ENCODE peak calls at places on chromosomes 11 and 22, in ten cellular contexts. One of them, this sample, is unnamed.

GRCh38 chr11:62923634-62924411 is 2.7 kb upstream of the CHRM1 start:
- DNase-seq in stimulated activated CD4-positive, alpha-beta T cell treated with anti-CD3 and anti-CD28 coated beads, Interleukin-4, amount 100 ng/mL, for 4 hours: no peak
- DNase-seq in NCI-H460: no peak
- DNase-seq in stimulated activated CD8-positive, alpha-beta memory T cell treated with anti-CD3 and anti-CD28 coated beads, Interleukin-7, amount 100 ng/mL, for 1 hour: no peak
- DNase-seq in AG09309: no peak
- DNase-seq in islet precursor cell: peak
- DNase-seq in retina: peak
- DNase-seq in activated CD4-positive, alpha-beta T cell treated with anti-CD3 and anti-CD28 coated beads for 36 hours: peak
- DNase-seq in uterus: no peak
- DNase-seq in HFF-Myc: no peak
- DNase-seq in this sample: no peak

GRCh38 chr11:117830674-117831351 is 6.3 kb upstream of the FXYD2 start:
- DNase-seq in stimulated activated CD8-positive, alpha-beta memory T cell treated with anti-CD3 and anti-CD28 coated beads, Interleukin-7, amount 100 ng/mL, for 1 hour: no peak
- DNase-seq in stimulated activated CD4-positive, alpha-beta T cell treated with anti-CD3 and anti-CD28 coated beads, Interleukin-4, amount 100 ng/mL, for 4 hours: no peak
- DNase-seq in islet precursor cell: peak
- DNase-seq in AG09309: no peak
- DNase-seq in uterus: peak
- DNase-seq in NCI-H460: no peak
- DNase-seq in HFF-Myc: no peak
- DNase-seq in retina: no peak
- DNase-seq in activated CD4-positive, alpha-beta T cell treated with anti-CD3 and anti-CD28 coated beads for 36 hours: no peak
- DNase-seq in this sample: no peak

GRCh38 chr11:46858920-46859531 is 12.9 kb upstream of the CKAP5 start:
- DNase-seq in islet precursor cell: no peak
- DNase-seq in activated CD4-positive, alpha-beta T cell treated with anti-CD3 and anti-CD28 coated beads for 36 hours: no peak
- DNase-seq in stimulated activated CD8-positive, alpha-beta memory T cell treated with anti-CD3 and anti-CD28 coated beads, Interleukin-7, amount 100 ng/mL, for 1 hour: no peak
- DNase-seq in AG09309: no peak
- DNase-seq in stimulated activated CD4-positive, alpha-beta T cell treated with anti-CD3 and anti-CD28 coated beads, Interleukin-4, amount 100 ng/mL, for 4 hours: no peak
- DNase-seq in uterus: no peak
- DNase-seq in NCI-H460: no peak
- DNase-seq in HFF-Myc: no peak
- DNase-seq in retina: no peak
- DNase-seq in this sample: no peak

GRCh38 chr11:67406969-67407699 is 3.3 kb downstream of the TBC1D10C start:
- DNase-seq in NCI-H460: no peak
- DNase-seq in AG09309: no peak
- DNase-seq in stimulated activated CD4-positive, alpha-beta T cell treated with anti-CD3 and anti-CD28 coated beads, Interleukin-4, amount 100 ng/mL, for 4 hours: no peak
- DNase-seq in stimulated activated CD8-positive, alpha-beta memory T cell treated with anti-CD3 and anti-CD28 coated beads, Interleukin-7, amount 100 ng/mL, for 1 hour: no peak
- DNase-seq in HFF-Myc: no peak
- DNase-seq in activated CD4-positive, alpha-beta T cell treated with anti-CD3 and anti-CD28 coated beads for 36 hours: peak
- DNase-seq in islet precursor cell: no peak
- DNase-seq in uterus: no peak
- DNase-seq in retina: no peak
- DNase-seq in this sample: no peak

GRCh38 chr11:3159296-3160190 is 5.6 kb downstream of the OSBPL5 start:
- DNase-seq in stimulated activated CD8-positive, alpha-beta memory T cell treated with anti-CD3 and anti-CD28 coated beads, Interleukin-7, amount 100 ng/mL, for 1 hour: no peak
- DNase-seq in islet precursor cell: no peak
- DNase-seq in uterus: peak
- DNase-seq in HFF-Myc: no peak
- DNase-seq in retina: no peak
- DNase-seq in NCI-H460: no peak
- DNase-seq in stimulated activated CD4-positive, alpha-beta T cell treated with anti-CD3 and anti-CD28 coated beads, Interleukin-4, amount 100 ng/mL, for 4 hours: no peak
- DNase-seq in AG09309: no peak
- DNase-seq in activated CD4-positive, alpha-beta T cell treated with anti-CD3 and anti-CD28 coated beads for 36 hours: no peak
- DNase-seq in this sample: no peak

GRCh38 chr11:58177409-58178054 is 11.3 kb upstream of the OR9Q2 start:
- DNase-seq in AG09309: no peak
- DNase-seq in stimulated activated CD4-positive, alpha-beta T cell treated with anti-CD3 and anti-CD28 coated beads, Interleukin-4, amount 100 ng/mL, for 4 hours: no peak
- DNase-seq in stimulated activated CD8-positive, alpha-beta memory T cell treated with anti-CD3 and anti-CD28 coated beads, Interleukin-7, amount 100 ng/mL, for 1 hour: no peak
- DNase-seq in islet precursor cell: no peak
- DNase-seq in HFF-Myc: no peak
- DNase-seq in activated CD4-positive, alpha-beta T cell treated with anti-CD3 and anti-CD28 coated beads for 36 hours: no peak
- DNase-seq in retina: no peak
- DNase-seq in uterus: no peak
- DNase-seq in NCI-H460: no peak
- DNase-seq in this sample: no peak

GRCh38 chr22:21623402-21623970 is 6.3 kb downstream of the YDJC start:
- DNase-seq in activated CD4-positive, alpha-beta T cell treated with anti-CD3 and anti-CD28 coated beads for 36 hours: no peak
- DNase-seq in uterus: no peak
- DNase-seq in stimulated activated CD4-positive, alpha-beta T cell treated with anti-CD3 and anti-CD28 coated beads, Interleukin-4, amount 100 ng/mL, for 4 hours: no peak
- DNase-seq in NCI-H460: no peak
- DNase-seq in islet precursor cell: no peak
- DNase-seq in HFF-Myc: no peak
- DNase-seq in retina: no peak
- DNase-seq in stimulated activated CD8-positive, alpha-beta memory T cell treated with anti-CD3 and anti-CD28 coated beads, Interleukin-7, amount 100 ng/mL, for 1 hour: no peak
- DNase-seq in AG09309: no peak
- DNase-seq in this sample: no peak

GRCh38 chr22:46072030-46072881 is 78.1 kb upstream of the PPARA start:
- DNase-seq in AG09309: no peak
- DNase-seq in stimulated activated CD4-positive, alpha-beta T cell treated with anti-CD3 and anti-CD28 coated beads, Interleukin-4, amount 100 ng/mL, for 4 hours: peak
- DNase-seq in activated CD4-positive, alpha-beta T cell treated with anti-CD3 and anti-CD28 coated beads for 36 hours: peak
- DNase-seq in stimulated activated CD8-positive, alpha-beta memory T cell treated with anti-CD3 and anti-CD28 coated beads, Interleukin-7, amount 100 ng/mL, for 1 hour: no peak
- DNase-seq in retina: peak
- DNase-seq in uterus: peak
- DNase-seq in islet precursor cell: no peak
- DNase-seq in HFF-Myc: no peak
- DNase-seq in NCI-H460: no peak
- DNase-seq in this sample: peak

GRCh38 chr11:2752204-2752772 is 52.5 kb upstream of the KCNQ1OT1 start:
- DNase-seq in NCI-H460: no peak
- DNase-seq in activated CD4-positive, alpha-beta T cell treated with anti-CD3 and anti-CD28 coated beads for 36 hours: no peak
- DNase-seq in stimulated activated CD8-positive, alpha-beta memory T cell treated with anti-CD3 and anti-CD28 coated beads, Interleukin-7, amount 100 ng/mL, for 1 hour: no peak
- DNase-seq in stimulated activated CD4-positive, alpha-beta T cell treated with anti-CD3 and anti-CD28 coated beads, Interleukin-4, amount 100 ng/mL, for 4 hours: no peak
- DNase-seq in uterus: no peak
- DNase-seq in retina: peak
- DNase-seq in islet precursor cell: peak
- DNase-seq in HFF-Myc: no peak
- DNase-seq in AG09309: no peak
- DNase-seq in this sample: peak

GRCh38 chr11:130338667-130339066 is 23.9 kb upstream of the ZBTB44 start:
- DNase-seq in retina: no peak
- DNase-seq in NCI-H460: no peak
- DNase-seq in stimulated activated CD8-positive, alpha-beta memory T cell treated with anti-CD3 and anti-CD28 coated beads, Interleukin-7, amount 100 ng/mL, for 1 hour: no peak
- DNase-seq in activated CD4-positive, alpha-beta T cell treated with anti-CD3 and anti-CD28 coated beads for 36 hours: no peak
- DNase-seq in islet precursor cell: no peak
- DNase-seq in HFF-Myc: no peak
- DNase-seq in uterus: no peak
- DNase-seq in stimulated activated CD4-positive, alpha-beta T cell treated with anti-CD3 and anti-CD28 coated beads, Interleukin-4, amount 100 ng/mL, for 4 hours: no peak
- DNase-seq in AG09309: no peak
- DNase-seq in this sample: no peak

GRCh38 chr22:29011200-29011867 is 50.3 kb downstream of the C22orf31 start:
- DNase-seq in retina: no peak
- DNase-seq in stimulated activated CD8-positive, alpha-beta memory T cell treated with anti-CD3 and anti-CD28 coated beads, Interleukin-7, amount 100 ng/mL, for 1 hour: no peak
- DNase-seq in islet precursor cell: no peak
- DNase-seq in NCI-H460: no peak
- DNase-seq in stimulated activated CD4-positive, alpha-beta T cell treated with anti-CD3 and anti-CD28 coated beads, Interleukin-4, amount 100 ng/mL, for 4 hours: no peak
- DNase-seq in AG09309: no peak
- DNase-seq in activated CD4-positive, alpha-beta T cell treated with anti-CD3 and anti-CD28 coated beads for 36 hours: no peak
- DNase-seq in uterus: no peak
- DNase-seq in HFF-Myc: no peak
- DNase-seq in this sample: no peak

GRCh38 chr11:112344040-112344413 is 83.4 kb upstream of the PLET1 start:
- DNase-seq in AG09309: no peak
- DNase-seq in HFF-Myc: no peak
- DNase-seq in stimulated activated CD4-positive, alpha-beta T cell treated with anti-CD3 and anti-CD28 coated beads, Interleukin-4, amount 100 ng/mL, for 4 hours: no peak
- DNase-seq in stimulated activated CD8-positive, alpha-beta memory T cell treated with anti-CD3 and anti-CD28 coated beads, Interleukin-7, amount 100 ng/mL, for 1 hour: no peak
- DNase-seq in uterus: no peak
- DNase-seq in NCI-H460: no peak
- DNase-seq in retina: no peak
- DNase-seq in islet precursor cell: no peak
- DNase-seq in activated CD4-positive, alpha-beta T cell treated with anti-CD3 and anti-CD28 coated beads for 36 hours: no peak
- DNase-seq in this sample: no peak

GRCh38 chr11:128341767-128342318 is 245.5 kb downstream of the ETS1 start:
- DNase-seq in uterus: no peak
- DNase-seq in HFF-Myc: no peak
- DNase-seq in stimulated activated CD8-positive, alpha-beta memory T cell treated with anti-CD3 and anti-CD28 coated beads, Interleukin-7, amount 100 ng/mL, for 1 hour: no peak
- DNase-seq in NCI-H460: no peak
- DNase-seq in islet precursor cell: no peak
- DNase-seq in retina: no peak
- DNase-seq in AG09309: no peak
- DNase-seq in stimulated activated CD4-positive, alpha-beta T cell treated with anti-CD3 and anti-CD28 coated beads, Interleukin-4, amount 100 ng/mL, for 4 hours: no peak
- DNase-seq in activated CD4-positive, alpha-beta T cell treated with anti-CD3 and anti-CD28 coated beads for 36 hours: peak
- DNase-seq in this sample: no peak

GRCh38 chr22:43400449-43400848 is 11.4 kb upstream of the MPPED1 start:
- DNase-seq in HFF-Myc: no peak
- DNase-seq in AG09309: no peak
- DNase-seq in NCI-H460: no peak
- DNase-seq in stimulated activated CD4-positive, alpha-beta T cell treated with anti-CD3 and anti-CD28 coated beads, Interleukin-4, amount 100 ng/mL, for 4 hours: no peak
- DNase-seq in uterus: no peak
- DNase-seq in activated CD4-positive, alpha-beta T cell treated with anti-CD3 and anti-CD28 coated beads for 36 hours: no peak
- DNase-seq in stimulated activated CD8-positive, alpha-beta memory T cell treated with anti-CD3 and anti-CD28 coated beads, Interleukin-7, amount 100 ng/mL, for 1 hour: no peak
- DNase-seq in islet precursor cell: no peak
- DNase-seq in retina: no peak
- DNase-seq in this sample: no peak

GRCh38 chr11:133520707-133521106 is 11.6 kb downstream of the OPCML start:
- DNase-seq in stimulated activated CD4-positive, alpha-beta T cell treated with anti-CD3 and anti-CD28 coated beads, Interleukin-4, amount 100 ng/mL, for 4 hours: no peak
- DNase-seq in stimulated activated CD8-positive, alpha-beta memory T cell treated with anti-CD3 and anti-CD28 coated beads, Interleukin-7, amount 100 ng/mL, for 1 hour: no peak
- DNase-seq in AG09309: no peak
- DNase-seq in retina: no peak
- DNase-seq in activated CD4-positive, alpha-beta T cell treated with anti-CD3 and anti-CD28 coated beads for 36 hours: no peak
- DNase-seq in NCI-H460: no peak
- DNase-seq in HFF-Myc: no peak
- DNase-seq in islet precursor cell: peak
- DNase-seq in uterus: no peak
- DNase-seq in this sample: no peak

GRCh38 chr22:37184816-37185541 is 3.1 kb downstream of the C1QTNF6 start:
- DNase-seq in NCI-H460: no peak
- DNase-seq in retina: no peak
- DNase-seq in uterus: no peak
- DNase-seq in HFF-Myc: no peak
- DNase-seq in stimulated activated CD4-positive, alpha-beta T cell treated with anti-CD3 and anti-CD28 coated beads, Interleukin-4, amount 100 ng/mL, for 4 hours: no peak
- DNase-seq in activated CD4-positive, alpha-beta T cell treated with anti-CD3 and anti-CD28 coated beads for 36 hours: no peak
- DNase-seq in stimulated activated CD8-positive, alpha-beta memory T cell treated with anti-CD3 and anti-CD28 coated beads, Interleukin-7, amount 100 ng/mL, for 1 hour: no peak
- DNase-seq in AG09309: no peak
- DNase-seq in islet precursor cell: no peak
- DNase-seq in this sample: no peak

GRCh38 chr11:60899021-60899936 is 7.1 kb downstream of the PRPF19 start:
- DNase-seq in activated CD4-positive, alpha-beta T cell treated with anti-CD3 and anti-CD28 coated beads for 36 hours: peak
- DNase-seq in stimulated activated CD8-positive, alpha-beta memory T cell treated with anti-CD3 and anti-CD28 coated beads, Interleukin-7, amount 100 ng/mL, for 1 hour: no peak
- DNase-seq in stimulated activated CD4-positive, alpha-beta T cell treated with anti-CD3 and anti-CD28 coated beads, Interleukin-4, amount 100 ng/mL, for 4 hours: no peak
- DNase-seq in NCI-H460: peak
- DNase-seq in HFF-Myc: peak
- DNase-seq in islet precursor cell: no peak
- DNase-seq in retina: peak
- DNase-seq in uterus: peak
- DNase-seq in AG09309: no peak
- DNase-seq in this sample: peak

GRCh38 chr22:23012081-23012622 is 58.2 kb upstream of the GNAZ start:
- DNase-seq in HFF-Myc: no peak
- DNase-seq in NCI-H460: no peak
- DNase-seq in stimulated activated CD4-positive, alpha-beta T cell treated with anti-CD3 and anti-CD28 coated beads, Interleukin-4, amount 100 ng/mL, for 4 hours: no peak
- DNase-seq in AG09309: no peak
- DNase-seq in uterus: no peak
- DNase-seq in retina: no peak
- DNase-seq in stimulated activated CD8-positive, alpha-beta memory T cell treated with anti-CD3 and anti-CD28 coated beads, Interleukin-7, amount 100 ng/mL, for 1 hour: no peak
- DNase-seq in islet precursor cell: no peak
- DNase-seq in activated CD4-positive, alpha-beta T cell treated with anti-CD3 and anti-CD28 coated beads for 36 hours: peak
- DNase-seq in this sample: no peak

GRCh38 chr11:133467686-133468085 is 64.6 kb downstream of the OPCML start:
- DNase-seq in islet precursor cell: no peak
- DNase-seq in activated CD4-positive, alpha-beta T cell treated with anti-CD3 and anti-CD28 coated beads for 36 hours: no peak
- DNase-seq in HFF-Myc: no peak
- DNase-seq in retina: no peak
- DNase-seq in AG09309: no peak
- DNase-seq in uterus: no peak
- DNase-seq in NCI-H460: no peak
- DNase-seq in stimulated activated CD4-positive, alpha-beta T cell treated with anti-CD3 and anti-CD28 coated beads, Interleukin-4, amount 100 ng/mL, for 4 hours: no peak
- DNase-seq in stimulated activated CD8-positive, alpha-beta memory T cell treated with anti-CD3 and anti-CD28 coated beads, Interleukin-7, amount 100 ng/mL, for 1 hour: no peak
- DNase-seq in this sample: no peak

GRCh38 chr11:95074806-95075563 is 8.3 kb downstream of the SRSF8 start:
- DNase-seq in AG09309: no peak
- DNase-seq in activated CD4-positive, alpha-beta T cell treated with anti-CD3 and anti-CD28 coated beads for 36 hours: no peak
- DNase-seq in HFF-Myc: no peak
- DNase-seq in retina: no peak
- DNase-seq in stimulated activated CD4-positive, alpha-beta T cell treated with anti-CD3 and anti-CD28 coated beads, Interleukin-4, amount 100 ng/mL, for 4 hours: no peak
- DNase-seq in NCI-H460: no peak
- DNase-seq in stimulated activated CD8-positive, alpha-beta memory T cell treated with anti-CD3 and anti-CD28 coated beads, Interleukin-7, amount 100 ng/mL, for 1 hour: no peak
- DNase-seq in islet precursor cell: no peak
- DNase-seq in uterus: peak
- DNase-seq in this sample: no peak

GRCh38 chr11:96230686-96231085 is 112.3 kb downstream of the MAML2 start:
- DNase-seq in stimulated activated CD4-positive, alpha-beta T cell treated with anti-CD3 and anti-CD28 coated beads, Interleukin-4, amount 100 ng/mL, for 4 hours: no peak
- DNase-seq in stimulated activated CD8-positive, alpha-beta memory T cell treated with anti-CD3 and anti-CD28 coated beads, Interleukin-7, amount 100 ng/mL, for 1 hour: no peak
- DNase-seq in AG09309: no peak
- DNase-seq in HFF-Myc: no peak
- DNase-seq in NCI-H460: no peak
- DNase-seq in uterus: no peak
- DNase-seq in retina: no peak
- DNase-seq in islet precursor cell: no peak
- DNase-seq in activated CD4-positive, alpha-beta T cell treated with anti-CD3 and anti-CD28 coated beads for 36 hours: no peak
- DNase-seq in this sample: no peak

GRCh38 chr11:43983221-43983795 is 40.9 kb downstream of the C11orf96 start:
- DNase-seq in stimulated activated CD4-positive, alpha-beta T cell treated with anti-CD3 and anti-CD28 coated beads, Interleukin-4, amount 100 ng/mL, for 4 hours: no peak
- DNase-seq in HFF-Myc: no peak
- DNase-seq in activated CD4-positive, alpha-beta T cell treated with anti-CD3 and anti-CD28 coated beads for 36 hours: no peak
- DNase-seq in AG09309: no peak
- DNase-seq in retina: no peak
- DNase-seq in stimulated activated CD8-positive, alpha-beta memory T cell treated with anti-CD3 and anti-CD28 coated beads, Interleukin-7, amount 100 ng/mL, for 1 hour: no peak
- DNase-seq in islet precursor cell: no peak
- DNase-seq in NCI-H460: no peak
- DNase-seq in uterus: no peak
- DNase-seq in this sample: no peak

GRCh38 chr22:27154717-27155116 is 497.3 kb downstream of the MIAT start:
- DNase-seq in activated CD4-positive, alpha-beta T cell treated with anti-CD3 and anti-CD28 coated beads for 36 hours: no peak
- DNase-seq in uterus: no peak
- DNase-seq in retina: no peak
- DNase-seq in stimulated activated CD4-positive, alpha-beta T cell treated with anti-CD3 and anti-CD28 coated beads, Interleukin-4, amount 100 ng/mL, for 4 hours: no peak
- DNase-seq in AG09309: no peak
- DNase-seq in stimulated activated CD8-positive, alpha-beta memory T cell treated with anti-CD3 and anti-CD28 coated beads, Interleukin-7, amount 100 ng/mL, for 1 hour: no peak
- DNase-seq in HFF-Myc: no peak
- DNase-seq in NCI-H460: no peak
- DNase-seq in islet precursor cell: no peak
- DNase-seq in this sample: no peak

GRCh38 chr22:49330421-49331222 is 497.1 kb downstream of the BRD1 start:
- DNase-seq in uterus: no peak
- DNase-seq in HFF-Myc: no peak
- DNase-seq in stimulated activated CD4-positive, alpha-beta T cell treated with anti-CD3 and anti-CD28 coated beads, Interleukin-4, amount 100 ng/mL, for 4 hours: no peak
- DNase-seq in stimulated activated CD8-positive, alpha-beta memory T cell treated with anti-CD3 and anti-CD28 coated beads, Interleukin-7, amount 100 ng/mL, for 1 hour: no peak
- DNase-seq in AG09309: no peak
- DNase-seq in retina: no peak
- DNase-seq in activated CD4-positive, alpha-beta T cell treated with anti-CD3 and anti-CD28 coated beads for 36 hours: no peak
- DNase-seq in islet precursor cell: peak
- DNase-seq in NCI-H460: no peak
- DNase-seq in this sample: no peak

GRCh38 chr22:41481131-41481830 is 12.4 kb downstream of the ACO2 start:
- DNase-seq in stimulated activated CD4-positive, alpha-beta T cell treated with anti-CD3 and anti-CD28 coated beads, Interleukin-4, amount 100 ng/mL, for 4 hours: no peak
- DNase-seq in HFF-Myc: no peak
- DNase-seq in retina: no peak
- DNase-seq in NCI-H460: no peak
- DNase-seq in uterus: peak
- DNase-seq in stimulated activated CD8-positive, alpha-beta memory T cell treated with anti-CD3 and anti-CD28 coated beads, Interleukin-7, amount 100 ng/mL, for 1 hour: no peak
- DNase-seq in AG09309: no peak
- DNase-seq in islet precursor cell: no peak
- DNase-seq in activated CD4-positive, alpha-beta T cell treated with anti-CD3 and anti-CD28 coated beads for 36 hours: no peak
- DNase-seq in this sample: peak

GRCh38 chr11:10314199-10315072 is 9.6 kb downstream of the ADM start:
- DNase-seq in activated CD4-positive, alpha-beta T cell treated with anti-CD3 and anti-CD28 coated beads for 36 hours: peak
- DNase-seq in retina: no peak
- DNase-seq in uterus: no peak
- DNase-seq in stimulated activated CD8-positive, alpha-beta memory T cell treated with anti-CD3 and anti-CD28 coated beads, Interleukin-7, amount 100 ng/mL, for 1 hour: no peak
- DNase-seq in islet precursor cell: no peak
- DNase-seq in HFF-Myc: no peak
- DNase-seq in stimulated activated CD4-positive, alpha-beta T cell treated with anti-CD3 and anti-CD28 coated beads, Interleukin-4, amount 100 ng/mL, for 4 hours: no peak
- DNase-seq in AG09309: no peak
- DNase-seq in NCI-H460: peak
- DNase-seq in this sample: no peak

GRCh38 chr11:31757245-31757835 is 53.8 kb downstream of the PAX6 start:
- DNase-seq in stimulated activated CD8-positive, alpha-beta memory T cell treated with anti-CD3 and anti-CD28 coated beads, Interleukin-7, amount 100 ng/mL, for 1 hour: no peak
- DNase-seq in HFF-Myc: no peak
- DNase-seq in activated CD4-positive, alpha-beta T cell treated with anti-CD3 and anti-CD28 coated beads for 36 hours: no peak
- DNase-seq in NCI-H460: no peak
- DNase-seq in stimulated activated CD4-positive, alpha-beta T cell treated with anti-CD3 and anti-CD28 coated beads, Interleukin-4, amount 100 ng/mL, for 4 hours: no peak
- DNase-seq in retina: no peak
- DNase-seq in AG09309: no peak
- DNase-seq in uterus: no peak
- DNase-seq in islet precursor cell: no peak
- DNase-seq in this sample: no peak

GRCh38 chr11:121448431-121448941 is 3.6 kb upstream of the SORL1 start:
- DNase-seq in uterus: no peak
- DNase-seq in islet precursor cell: peak
- DNase-seq in NCI-H460: no peak
- DNase-seq in stimulated activated CD4-positive, alpha-beta T cell treated with anti-CD3 and anti-CD28 coated beads, Interleukin-4, amount 100 ng/mL, for 4 hours: no peak
- DNase-seq in retina: no peak
- DNase-seq in activated CD4-positive, alpha-beta T cell treated with anti-CD3 and anti-CD28 coated beads for 36 hours: no peak
- DNase-seq in AG09309: no peak
- DNase-seq in stimulated activated CD8-positive, alpha-beta memory T cell treated with anti-CD3 and anti-CD28 coated beads, Interleukin-7, amount 100 ng/mL, for 1 hour: no peak
- DNase-seq in HFF-Myc: no peak
- DNase-seq in this sample: no peak